ENCODE peak calls at places on chromosomes 2 and 18, in nine cellular contexts. G is NAMALWA, W is midbrain, F is GDM1, A is SK-N-SH, K is brain pericyte, U is endodermal cell, H is cardiac fibroblast, M is ecto neural progenitor cell. I is an unnamed sample.

GRCh38 chr2:28855977-28856376 is 14.1 kb downstream of the TRMT61B start:
- DNase-seq in K (no peak), U (no peak), G (no peak), M (no peak), A (no peak), H (no peak), F (no peak), W (no peak), I (no peak)

GRCh38 chr18:56575819-56576663 is 62.4 kb downstream of the TXNL1 start:
- DNase-seq in A (peak; percentile 67), M (no peak), G (peak; percentile 82), F (no peak), U (no peak), H (peak; percentile 78), W (peak; percentile 74), K (no peak), I (peak; percentile 83)

GRCh38 chr2:27870724-27871123 is 19.5 kb downstream of the RBKS start:
- DNase-seq in A (no peak), U (no peak), F (no peak), G (no peak), H (no peak), M (no peak), K (no peak), W (no peak), I (peak; percentile 35)

GRCh38 chr2:166758956-166759355 is 129.3 kb upstream of the XIRP2 start:
- DNase-seq in K (no peak), H (no peak), W (no peak), F (no peak), M (no peak), A (no peak), G (no peak), U (no peak), I (no peak)

GRCh38 chr2:216285641-216286156 is 86.6 kb downstream of the MARCHF4 start:
- DNase-seq in W (no peak), U (peak; percentile 70), F (no peak), M (peak; percentile 54), K (no peak), G (no peak), H (no peak), A (peak; percentile 46), I (no peak)

GRCh38 chr2:70132244-70133126 is 45.2 kb downstream of the PCBP1 start:
- DNase-seq in W (peak; percentile 91), H (peak; percentile 75), F (no peak), A (peak; percentile 44), M (no peak), G (peak; percentile 93), K (no peak), U (peak; percentile 63), I (peak; percentile 70)

GRCh38 chr18:22684268-22684667 is 248.9 kb upstream of the RBBP8 start:
- DNase-seq in W (no peak), M (no peak), A (no peak), U (no peak), K (no peak), G (no peak), F (no peak), H (no peak), I (no peak)

GRCh38 chr2:54658548-54659207 is 64.8 kb upstream of the EML6 start:
- DNase-seq in M (no peak), H (peak; percentile 26), G (no peak), W (no peak), F (no peak), A (no peak), K (no peak), U (no peak), I (peak; percentile 30)

GRCh38 chr18:48024891-48025660 is 94.6 kb upstream of the SMAD2 start:
- DNase-seq in A (no peak), F (no peak), U (no peak), G (no peak), W (no peak), H (no peak), K (no peak), M (no peak), I (no peak)

GRCh38 chr2:15840173-15840572 is 100.2 kb upstream of the MYCN start:
- DNase-seq in G (no peak), U (no peak), F (no peak), K (no peak), W (no peak), H (no peak), A (no peak), M (no peak), I (no peak)

GRCh38 chr2:467543-467891 is 179.6 kb upstream of the ALKAL2 start:
- DNase-seq in F (no peak), G (no peak), A (no peak), M (no peak), W (no peak), K (no peak), H (no peak), U (no peak), I (no peak)

GRCh38 chr2:229342376-229342775 is 71.3 kb upstream of the PID1 start:
- DNase-seq in U (peak; percentile 94), M (peak; percentile 64), H (peak; percentile 51), F (no peak), K (no peak), W (peak; percentile 2), G (no peak), A (peak; percentile 20), I (peak; percentile 55)

GRCh38 chr18:56235061-56235772 is 403.2 kb downstream of the TXNL1 start:
- DNase-seq in U (no peak), W (no peak), K (no peak), F (no peak), H (no peak), A (no peak), G (peak; percentile 87), M (no peak), I (no peak)

GRCh38 chr2:235493402-235493774 is 455 bp upstream of the AGAP1 start:
- DNase-seq in M (no peak), W (peak; percentile 74), U (no peak), A (no peak), F (no peak), H (peak; percentile 66), K (no peak), G (no peak), I (no peak)

GRCh38 chr18:77254711-77255110 is 5.1 kb downstream of the GALR1 start:
- DNase-seq in K (no peak), G (no peak), H (no peak), U (peak; percentile 58), A (no peak), M (no peak), F (no peak), W (no peak), I (no peak)

GRCh38 chr2:69915050-69915945 is at the start of gene MXD1:
- DNase-seq in K (no peak), W (no peak), M (no peak), F (no peak), G (peak; percentile 50), A (peak; percentile 56), H (no peak), U (peak; percentile 63), I (peak; percentile 44)

GRCh38 chr2:68103656-68104055 is 40.9 kb upstream of the C1D start:
- DNase-seq in U (no peak), F (no peak), H (no peak), K (no peak), M (no peak), G (no peak), A (no peak), W (no peak), I (no peak)

GRCh38 chr2:75476778-75477177 is 84.0 kb downstream of the EVA1A start:
- DNase-seq in G (no peak), H (peak; percentile 3), F (no peak), M (no peak), U (no peak), A (no peak), W (no peak), K (no peak), I (no peak)

GRCh38 chr2:238322001-238322411 is 1.7 kb downstream of the TRAF3IP1 start:
- DNase-seq in M (no peak), F (no peak), H (no peak), G (no peak), U (no peak), W (no peak), K (no peak), A (no peak), I (no peak)

GRCh38 chr2:219511547-219512325 is 2.5 kb upstream of the ASIC4 start:
- DNase-seq in F (no peak), G (no peak), A (peak; percentile 75), K (no peak), W (no peak), M (no peak), H (no peak), U (peak; percentile 59), I (no peak)

GRCh38 chr2:14621874-14622273 is 10.6 kb upstream of the LRATD1 start:
- DNase-seq in F (no peak), G (no peak), H (no peak), K (no peak), U (no peak), W (no peak), M (no peak), A (no peak), I (no peak)

GRCh38 chr2:26660363-26660962 is 19.3 kb upstream of the CIB4 start:
- DNase-seq in A (no peak), U (no peak), H (no peak), F (no peak), W (no peak), M (no peak), G (no peak), K (no peak), I (no peak)

GRCh38 chr2:210337159-210337558 is 22.2 kb upstream of the MYL1 start:
- DNase-seq in H (no peak), F (no peak), U (peak; percentile 53), M (no peak), A (no peak), K (no peak), W (no peak), G (peak; percentile 26), I (no peak)

GRCh38 chr2:44927979-44928659 is 13.4 kb upstream of the SIX3 start:
- DNase-seq in K (no peak), U (peak; percentile 81), W (no peak), A (no peak), M (peak; percentile 68), H (no peak), F (no peak), G (no peak), I (no peak)

GRCh38 chr2:98771771-98772521 is 41.0 kb upstream of the MGAT4A start:
- DNase-seq in W (no peak), A (no peak), F (no peak), M (no peak), H (peak; percentile 70), K (no peak), U (no peak), G (no peak), I (no peak)

GRCh38 chr18:1965016-1965415 is 606.3 kb downstream of the METTL4 start:
- DNase-seq in F (no peak), H (no peak), U (no peak), G (no peak), M (no peak), A (no peak), K (no peak), W (no peak), I (no peak)

GRCh38 chr2:72819501-72819900 is 6.3 kb downstream of the EXOC6B start:
- DNase-seq in K (no peak), F (no peak), M (no peak), W (no peak), A (no peak), H (no peak), U (no peak), G (no peak), I (no peak)

GRCh38 chr2:201638331-201638730 is 5.0 kb downstream of the TMEM237 start:
- DNase-seq in F (no peak), U (no peak), W (no peak), M (no peak), H (no peak), K (no peak), A (no peak), G (no peak), I (no peak)

GRCh38 chr2:219722276-219722883 is 95.0 kb downstream of the SLC4A3 start:
- DNase-seq in G (no peak), U (no peak), F (no peak), A (no peak), H (no peak), M (no peak), W (no peak), K (no peak), I (no peak)

GRCh38 chr18:77361382-77361781 is 111.7 kb downstream of the GALR1 start:
- DNase-seq in K (no peak), A (no peak), G (no peak), W (no peak), H (no peak), U (no peak), F (no peak), M (no peak), I (no peak)

I was measured in dermis blood vessel endothelial cell.